ENCODE peak calls at places on chromosomes 13 and 19, in six cellular contexts. A, R, X, E, M and Y are unnamed samples.

GRCh38 chr19:21492932-21493906 is 12.2 kb upstream of the ZNF429 start:
- DNase-seq in R (no peak), A (no peak), E (no peak), X (no peak), M (no peak), Y (no peak)

GRCh38 chr13:48072304-48072703 is 22.6 kb downstream of the MED4 start:
- DNase-seq in X (no peak), M (no peak), A (no peak), R (no peak), E (no peak), Y (no peak)

GRCh38 chr13:113997845-113998751 is 24.2 kb upstream of the C13orf46 start:
- DNase-seq in A (no peak), M (no peak), R (peak), X (no peak), E (no peak), Y (no peak)

GRCh38 chr19:31261651-31262331 is 87.4 kb downstream of the TSHZ3 start:
- DNase-seq in E (no peak), X (no peak), A (no peak), M (no peak), R (peak), Y (no peak)

GRCh38 chr13:26253262-26253786 is 605 bp upstream of the CDK8 start:
- DNase-seq in M (no peak), X (no peak), E (no peak), A (no peak), R (no peak), Y (no peak)

GRCh38 chr13:93951153-93951552 is 528.3 kb downstream of the DCT start:
- DNase-seq in A (no peak), M (no peak), X (no peak), R (peak), E (no peak), Y (no peak)

GRCh38 chr19:10295305-10295846 is 5.6 kb downstream of the ICAM5 start:
- DNase-seq in X (peak), A (no peak), R (no peak), M (no peak), E (peak), Y (peak)

GRCh38 chr19:42086188-42086736 is 10.3 kb downstream of the ZNF574 start:
- DNase-seq in M (no peak), A (no peak), X (no peak), E (no peak), R (no peak), Y (no peak)

GRCh38 chr13:42760949-42761348 is 20.4 kb upstream of the FAM216B start:
- DNase-seq in E (no peak), M (no peak), X (no peak), R (no peak), A (no peak), Y (no peak)

GRCh38 chr19:12400618-12401502 is at the start of gene ZNF799:
- DNase-seq in M (peak), R (peak), E (peak), A (peak), X (peak), Y (peak)

GRCh38 chr19:9671654-9672053 is 3.2 kb downstream of the ZNF562 start:
- DNase-seq in A (no peak), X (no peak), R (no peak), E (no peak), M (no peak), Y (no peak)

GRCh38 chr19:49395581-49396407 is 7.7 kb downstream of the KASH5 start:
- DNase-seq in X (no peak), M (no peak), R (no peak), A (no peak), E (no peak), Y (peak)

GRCh38 chr19:53037101-53038097 is 7.1 kb upstream of the ERVV-2 start:
- DNase-seq in M (no peak), A (no peak), R (peak), E (no peak), X (no peak), Y (no peak)

GRCh38 chr13:24097667-24098066 is 62.9 kb upstream of the SPATA13 start:
- DNase-seq in E (peak), X (no peak), M (no peak), A (no peak), R (no peak), Y (no peak)

GRCh38 chr13:80339578-80339840 is 1.4 kb downstream of the SPRY2 start:
- DNase-seq in A (peak), M (no peak), R (peak), E (no peak), X (no peak), Y (peak)

GRCh38 chr19:41263042-41263849 is 926 bp upstream of the HNRNPUL1 start:
- DNase-seq in X (peak), M (peak), R (peak), A (peak), E (peak), Y (peak)

GRCh38 chr19:6068711-6069110 is 41.6 kb downstream of the RFX2 start:
- DNase-seq in M (no peak), R (no peak), A (no peak), E (no peak), X (no peak), Y (no peak)

GRCh38 chr19:56162258-56162657 is 13.6 kb upstream of the GALP start:
- DNase-seq in E (no peak), X (no peak), R (no peak), M (no peak), A (no peak), Y (no peak)

GRCh38 chr13:103788061-103788652 is 721.9 kb upstream of the SLC10A2 start:
- DNase-seq in E (no peak), R (no peak), M (no peak), A (peak), X (no peak), Y (no peak)

GRCh38 chr13:44726777-44727176 is 150.6 kb upstream of the TSC22D1 start:
- DNase-seq in X (no peak), A (no peak), R (no peak), M (no peak), E (no peak), Y (peak)

GRCh38 chr13:46119883-46120614 is 15.2 kb upstream of the CPB2 start:
- DNase-seq in X (no peak), E (no peak), R (no peak), M (no peak), A (peak), Y (peak)

GRCh38 chr19:1063030-1063908 is 3.7 kb upstream of the ARHGAP45 start:
- DNase-seq in E (peak), X (peak), A (peak), R (no peak), M (no peak), Y (peak)

GRCh38 chr19:14404322-14404721 is 14.8 kb downstream of the DDX39A start:
- DNase-seq in A (no peak), R (no peak), M (no peak), E (no peak), X (no peak), Y (no peak)

GRCh38 chr13:26497991-26498423 is 59.5 kb upstream of the WASF3 start:
- DNase-seq in M (no peak), E (no peak), R (peak), A (no peak), X (no peak), Y (no peak)

GRCh38 chr19:704447-704741 is 4.3 kb upstream of the PALM start:
- DNase-seq in A (no peak), R (no peak), X (no peak), E (no peak), M (no peak), Y (no peak)

GRCh38 chr13:76552807-76553206 is 333.4 kb downstream of the KCTD12 start:
- DNase-seq in X (no peak), A (no peak), R (no peak), E (no peak), M (no peak), Y (no peak)